ENCODE peak calls at places on chromosomes 12 and 14, in eight cellular contexts. One of them, this sample, is unnamed.
A peak's percentile ranks its signal among the peaks of the same experiment; 100 is the strongest.

GRCh38 chr14:105059035-105059916 is 6.0 kb downstream of the GPR132 start:
- DNase-seq in prostate gland: no peak
- DNase-seq in HL-60: no peak
- DNase-seq in spleen: peak; percentile 83
- DNase-seq in endothelial cell of umbilical vein: no peak
- DNase-seq in Panc1: no peak
- DNase-seq in SK-N-SH: peak; percentile 47
- DNase-seq in transverse colon: no peak
- DNase-seq in this sample: no peak

GRCh38 chr12:30945443-30946164 is 19.1 kb downstream of the TSPAN11 start:
- DNase-seq in prostate gland: no peak
- DNase-seq in spleen: no peak
- DNase-seq in endothelial cell of umbilical vein: no peak
- DNase-seq in SK-N-SH: no peak
- DNase-seq in HL-60: no peak
- DNase-seq in transverse colon: no peak
- DNase-seq in Panc1: no peak
- DNase-seq in this sample: no peak

GRCh38 chr14:64755661-64756265 is 51.5 kb downstream of the PLEKHG3 start:
- DNase-seq in prostate gland: no peak
- DNase-seq in transverse colon: peak; percentile 81
- DNase-seq in endothelial cell of umbilical vein: no peak
- DNase-seq in SK-N-SH: no peak
- DNase-seq in spleen: no peak
- DNase-seq in HL-60: peak; percentile 55
- DNase-seq in Panc1: no peak
- DNase-seq in this sample: no peak

GRCh38 chr12:6118891-6119568 is 5.4 kb downstream of the VWF start:
- DNase-seq in spleen: peak; percentile 56
- DNase-seq in endothelial cell of umbilical vein: peak; percentile 52
- DNase-seq in Panc1: no peak
- DNase-seq in transverse colon: no peak
- DNase-seq in HL-60: no peak
- DNase-seq in SK-N-SH: no peak
- DNase-seq in prostate gland: no peak
- DNase-seq in this sample: no peak

GRCh38 chr14:53956427-53957201 is at the start of gene BMP4:
- DNase-seq in spleen: peak; percentile 76
- DNase-seq in prostate gland: peak; percentile 70
- DNase-seq in HL-60: no peak
- DNase-seq in endothelial cell of umbilical vein: peak; percentile 86
- DNase-seq in Panc1: no peak
- DNase-seq in SK-N-SH: peak; percentile 44
- DNase-seq in transverse colon: peak; percentile 77
- DNase-seq in this sample: peak; percentile 69

GRCh38 chr14:26323781-26324363 is 274.0 kb downstream of the NOVA1 start:
- DNase-seq in prostate gland: no peak
- DNase-seq in endothelial cell of umbilical vein: no peak
- DNase-seq in spleen: no peak
- DNase-seq in HL-60: no peak
- DNase-seq in transverse colon: no peak
- DNase-seq in SK-N-SH: no peak
- DNase-seq in Panc1: no peak
- DNase-seq in this sample: no peak

GRCh38 chr14:105876829-105877228 is 350.4 kb downstream of the TMEM121 start:
- DNase-seq in endothelial cell of umbilical vein: no peak
- DNase-seq in spleen: no peak
- DNase-seq in SK-N-SH: no peak
- DNase-seq in prostate gland: no peak
- DNase-seq in Panc1: no peak
- DNase-seq in transverse colon: peak; percentile 4
- DNase-seq in HL-60: no peak
- DNase-seq in this sample: no peak

GRCh38 chr12:116319851-116320621 is 42.5 kb upstream of the MED13L start:
- DNase-seq in endothelial cell of umbilical vein: peak; percentile 72
- DNase-seq in transverse colon: peak; percentile 53
- DNase-seq in HL-60: no peak
- DNase-seq in prostate gland: peak; percentile 70
- DNase-seq in SK-N-SH: peak; percentile 19
- DNase-seq in Panc1: no peak
- DNase-seq in spleen: no peak
- DNase-seq in this sample: peak; percentile 82

GRCh38 chr14:29553427-29553826 is 374.2 kb downstream of the PRKD1 start:
- DNase-seq in Panc1: no peak
- DNase-seq in spleen: no peak
- DNase-seq in transverse colon: no peak
- DNase-seq in prostate gland: no peak
- DNase-seq in HL-60: no peak
- DNase-seq in endothelial cell of umbilical vein: no peak
- DNase-seq in SK-N-SH: no peak
- DNase-seq in this sample: no peak

GRCh38 chr12:45670339-45671065 is 59.0 kb upstream of the ARID2 start:
- DNase-seq in prostate gland: no peak
- DNase-seq in endothelial cell of umbilical vein: no peak
- DNase-seq in SK-N-SH: no peak
- DNase-seq in Panc1: no peak
- DNase-seq in HL-60: peak; percentile 86
- DNase-seq in spleen: no peak
- DNase-seq in transverse colon: no peak
- DNase-seq in this sample: no peak

GRCh38 chr14:85079842-85080741 is 449.9 kb upstream of the FLRT2 start:
- DNase-seq in spleen: no peak
- DNase-seq in SK-N-SH: no peak
- DNase-seq in endothelial cell of umbilical vein: no peak
- DNase-seq in transverse colon: no peak
- DNase-seq in HL-60: no peak
- DNase-seq in Panc1: no peak
- DNase-seq in prostate gland: no peak
- DNase-seq in this sample: no peak

GRCh38 chr14:24806061-24806678 is 172.2 kb upstream of the GZMB start:
- DNase-seq in prostate gland: peak; percentile 86
- DNase-seq in endothelial cell of umbilical vein: peak; percentile 51
- DNase-seq in spleen: no peak
- DNase-seq in HL-60: peak; percentile 47
- DNase-seq in SK-N-SH: peak; percentile 34
- DNase-seq in transverse colon: peak; percentile 89
- DNase-seq in Panc1: peak; percentile 28
- DNase-seq in this sample: peak; percentile 72

GRCh38 chr12:484096-484495 is 24.4 kb downstream of the B4GALNT3 start:
- DNase-seq in SK-N-SH: no peak
- DNase-seq in transverse colon: no peak
- DNase-seq in Panc1: no peak
- DNase-seq in endothelial cell of umbilical vein: no peak
- DNase-seq in spleen: no peak
- DNase-seq in HL-60: no peak
- DNase-seq in prostate gland: no peak
- DNase-seq in this sample: no peak

GRCh38 chr14:71061458-71061857 is 154.2 kb downstream of the PCNX1 start:
- DNase-seq in HL-60: no peak
- DNase-seq in prostate gland: no peak
- DNase-seq in Panc1: no peak
- DNase-seq in SK-N-SH: no peak
- DNase-seq in endothelial cell of umbilical vein: no peak
- DNase-seq in spleen: no peak
- DNase-seq in transverse colon: no peak
- DNase-seq in this sample: no peak

GRCh38 chr12:128802756-128803155 is 21.0 kb downstream of the SLC15A4 start:
- DNase-seq in endothelial cell of umbilical vein: no peak
- DNase-seq in prostate gland: no peak
- DNase-seq in SK-N-SH: no peak
- DNase-seq in Panc1: no peak
- DNase-seq in HL-60: no peak
- DNase-seq in transverse colon: no peak
- DNase-seq in spleen: peak; percentile 48
- DNase-seq in this sample: no peak

GRCh38 chr14:24673059-24673458 is 39.1 kb upstream of the GZMB start:
- DNase-seq in Panc1: no peak
- DNase-seq in HL-60: peak; percentile 53
- DNase-seq in SK-N-SH: no peak
- DNase-seq in transverse colon: no peak
- DNase-seq in spleen: no peak
- DNase-seq in endothelial cell of umbilical vein: no peak
- DNase-seq in prostate gland: no peak
- DNase-seq in this sample: no peak

GRCh38 chr14:106877527-106877926 is 1351.1 kb downstream of the TMEM121 start:
- DNase-seq in endothelial cell of umbilical vein: no peak
- DNase-seq in Panc1: no peak
- DNase-seq in HL-60: peak; percentile 16
- DNase-seq in transverse colon: no peak
- DNase-seq in SK-N-SH: no peak
- DNase-seq in prostate gland: no peak
- DNase-seq in spleen: no peak
- DNase-seq in this sample: no peak

GRCh38 chr12:795305-795704 is 42.9 kb downstream of the WNK1 start:
- DNase-seq in prostate gland: no peak
- DNase-seq in spleen: no peak
- DNase-seq in endothelial cell of umbilical vein: peak; percentile 64
- DNase-seq in HL-60: no peak
- DNase-seq in transverse colon: no peak
- DNase-seq in Panc1: no peak
- DNase-seq in SK-N-SH: no peak
- DNase-seq in this sample: no peak

GRCh38 chr12:116582610-116583009 is 23.4 kb downstream of the MAP1LC3B2 start:
- DNase-seq in Panc1: no peak
- DNase-seq in transverse colon: no peak
- DNase-seq in spleen: no peak
- DNase-seq in endothelial cell of umbilical vein: no peak
- DNase-seq in SK-N-SH: no peak
- DNase-seq in prostate gland: no peak
- DNase-seq in HL-60: no peak
- DNase-seq in this sample: no peak

GRCh38 chr12:55705802-55706402 is 1.8 kb downstream of the ITGA7 start:
- DNase-seq in Panc1: no peak
- DNase-seq in SK-N-SH: no peak
- DNase-seq in endothelial cell of umbilical vein: no peak
- DNase-seq in spleen: peak; percentile 71
- DNase-seq in HL-60: no peak
- DNase-seq in transverse colon: no peak
- DNase-seq in prostate gland: no peak
- DNase-seq in this sample: no peak

GRCh38 chr12:89709994-89710872 is 1.6 kb upstream of the ATP2B1 start:
- DNase-seq in transverse colon: peak; percentile 67
- DNase-seq in Panc1: no peak
- DNase-seq in endothelial cell of umbilical vein: no peak
- DNase-seq in HL-60: peak; percentile 41
- DNase-seq in SK-N-SH: no peak
- DNase-seq in spleen: no peak
- DNase-seq in prostate gland: peak; percentile 40
- DNase-seq in this sample: peak; percentile 65

GRCh38 chr12:115872212-115872611 is 405.3 kb downstream of the MED13L start:
- DNase-seq in SK-N-SH: no peak
- DNase-seq in endothelial cell of umbilical vein: no peak
- DNase-seq in HL-60: no peak
- DNase-seq in Panc1: no peak
- DNase-seq in spleen: no peak
- DNase-seq in prostate gland: no peak
- DNase-seq in transverse colon: no peak
- DNase-seq in this sample: no peak

GRCh38 chr14:104550849-104551728 is 28.5 kb upstream of the C14orf180 start:
- DNase-seq in Panc1: no peak
- DNase-seq in endothelial cell of umbilical vein: no peak
- DNase-seq in transverse colon: no peak
- DNase-seq in prostate gland: no peak
- DNase-seq in HL-60: no peak
- DNase-seq in SK-N-SH: peak; percentile 27
- DNase-seq in spleen: no peak
- DNase-seq in this sample: peak; percentile 43

GRCh38 chr12:53939141-53940108 is 794 bp downstream of the HOXC13 start:
- DNase-seq in prostate gland: peak; percentile 38
- DNase-seq in endothelial cell of umbilical vein: no peak
- DNase-seq in transverse colon: no peak
- DNase-seq in SK-N-SH: peak; percentile 35
- DNase-seq in spleen: no peak
- DNase-seq in Panc1: no peak
- DNase-seq in HL-60: no peak
- DNase-seq in this sample: peak; percentile 71

GRCh38 chr12:59056931-59057330 is 136.6 kb upstream of the LRIG3 start:
- DNase-seq in prostate gland: no peak
- DNase-seq in Panc1: no peak
- DNase-seq in HL-60: no peak
- DNase-seq in transverse colon: no peak
- DNase-seq in SK-N-SH: no peak
- DNase-seq in endothelial cell of umbilical vein: peak; percentile 29
- DNase-seq in spleen: no peak
- DNase-seq in this sample: no peak

GRCh38 chr12:123114305-123115083 is 36.4 kb downstream of the PITPNM2 start:
- DNase-seq in HL-60: no peak
- DNase-seq in SK-N-SH: no peak
- DNase-seq in prostate gland: no peak
- DNase-seq in spleen: no peak
- DNase-seq in Panc1: no peak
- DNase-seq in endothelial cell of umbilical vein: peak; percentile 54
- DNase-seq in transverse colon: no peak
- DNase-seq in this sample: no peak
- TF ChIP-seq POLR2AphosphoS5 in HL-60: no peak
- TF ChIP-seq POLR2AphosphoS5 in SK-N-SH: no peak
- TF ChIP-seq POLR2AphosphoS5 in prostate gland: no peak
- TF ChIP-seq POLR2AphosphoS5 in spleen: peak; percentile 44
- TF ChIP-seq POLR2AphosphoS5 in Panc1: no peak
- TF ChIP-seq POLR2AphosphoS5 in endothelial cell of umbilical vein: no peak
- TF ChIP-seq POLR2AphosphoS5 in transverse colon: no peak
- TF ChIP-seq POLR2AphosphoS5 in this sample: no peak

GRCh38 chr12:124642105-124642504 is 74.7 kb upstream of the NCOR2 start:
- DNase-seq in prostate gland: no peak
- DNase-seq in endothelial cell of umbilical vein: no peak
- DNase-seq in HL-60: no peak
- DNase-seq in spleen: no peak
- DNase-seq in Panc1: no peak
- DNase-seq in SK-N-SH: no peak
- DNase-seq in transverse colon: no peak
- DNase-seq in this sample: no peak
- TF ChIP-seq CTCF in prostate gland: no peak
- TF ChIP-seq CTCF in endothelial cell of umbilical vein: no peak
- TF ChIP-seq CTCF in HL-60: no peak
- TF ChIP-seq CTCF in spleen: no peak
- TF ChIP-seq CTCF in Panc1: no peak
- TF ChIP-seq CTCF in SK-N-SH: no peak
- TF ChIP-seq CTCF in transverse colon: no peak
- TF ChIP-seq CTCF in this sample: no peak

DNA sequence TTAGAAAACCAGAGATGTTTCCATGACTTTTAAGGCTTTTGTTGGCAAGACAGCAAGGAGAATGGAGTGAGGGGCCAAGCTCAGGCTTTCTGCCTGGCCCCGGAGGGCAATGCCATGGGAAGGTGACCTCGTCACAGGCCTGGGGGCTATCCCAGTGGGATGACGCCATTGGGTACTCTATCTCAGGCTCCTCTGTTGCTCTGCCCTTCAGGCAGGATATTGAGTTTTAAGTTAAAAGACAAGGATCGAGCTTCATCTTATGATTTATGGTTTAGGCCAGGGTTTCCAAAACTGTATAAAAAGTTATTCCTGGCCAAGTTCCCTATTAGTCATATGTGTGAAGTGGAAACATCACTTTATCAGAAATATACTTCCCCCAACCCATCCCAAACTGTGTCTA is 127.8 kb downstream of the ZFP36L1 start:
- DNase-seq in spleen: no peak
- DNase-seq in transverse colon: no peak
- DNase-seq in endothelial cell of umbilical vein: peak; percentile 48
- DNase-seq in SK-N-SH: no peak
- DNase-seq in Panc1: no peak
- DNase-seq in HL-60: no peak
- DNase-seq in prostate gland: no peak
- DNase-seq in this sample: no peak
- H3K27ac ChIP-seq in spleen: peak overlapping the region; percentile 71
- H3K27ac ChIP-seq in transverse colon: peak overlapping the region; percentile 59
- H3K27ac ChIP-seq in endothelial cell of umbilical vein: no peak overlapping the region
- H3K27ac ChIP-seq in SK-N-SH: peak overlapping the region; percentile 79
- H3K27ac ChIP-seq in Panc1: no peak overlapping the region
- H3K27ac ChIP-seq in HL-60: no peak overlapping the region
- H3K27ac ChIP-seq in prostate gland: peak overlapping the region; percentile 27
- H3K27ac ChIP-seq in this sample: peak overlapping the region; percentile 78

GRCh38 chr14:73785336-73785833 is 66.2 kb upstream of the PTGR2 start:
- DNase-seq in HL-60: no peak
- DNase-seq in endothelial cell of umbilical vein: peak; percentile 75
- DNase-seq in SK-N-SH: peak; percentile 61
- DNase-seq in spleen: peak; percentile 77
- DNase-seq in transverse colon: peak; percentile 49
- DNase-seq in prostate gland: no peak
- DNase-seq in Panc1: peak; percentile 46
- DNase-seq in this sample: no peak
- TF ChIP-seq POLR2AphosphoS5 in HL-60: no peak
- TF ChIP-seq POLR2AphosphoS5 in endothelial cell of umbilical vein: no peak
- TF ChIP-seq POLR2AphosphoS5 in SK-N-SH: peak; percentile 8
- TF ChIP-seq POLR2AphosphoS5 in spleen: no peak
- TF ChIP-seq POLR2AphosphoS5 in transverse colon: no peak
- TF ChIP-seq POLR2AphosphoS5 in prostate gland: no peak
- TF ChIP-seq POLR2AphosphoS5 in Panc1: no peak
- TF ChIP-seq POLR2AphosphoS5 in this sample: no peak